ENCODE peak calls at places on chromosomes 5 and 9, in seven cellular contexts. K is BE2C, L is uterus, R is ovary, E is breast epithelium, J is pancreas, B is cardiac muscle cell. W is an unnamed sample. For H3K9me3, the result is how much of the 10 kb centered on the place peaks cover.

GRCh38 chr5:174491761-174492350 is 232.5 kb upstream of the MSX2 start:
- DNase-seq in K (no peak), L (no peak), R (no peak), E (no peak), J (no peak), B (no peak), W (no peak)

GRCh38 chr9:27371382-27371781 is 74.4 kb upstream of the EQTN start:
- DNase-seq in K (no peak), L (no peak), R (no peak), E (no peak), J (no peak), B (no peak), W (no peak)

GRCh38 chr5:107680099-107680498 is 9.4 kb upstream of the EFNA5 start:
- DNase-seq in K (no peak), L (no peak), R (no peak), E (no peak), J (no peak), B (no peak), W (no peak)

GRCh38 chr5:43193171-43193951 is 1.3 kb downstream of the NIM1K start:
- DNase-seq in K (peak), L (peak), R (no peak), E (no peak), J (no peak), B (peak), W (no peak)

GRCh38 chr9:120928015-120928719 is 1.6 kb upstream of the TRAF1 start:
- DNase-seq in K (no peak), L (peak), R (peak), E (no peak), J (peak), B (no peak), W (peak)

GRCh38 chr9:134190232-134191121 is 26.1 kb upstream of the RNU6ATAC start:
- DNase-seq in K (peak), L (no peak), R (peak), E (no peak), J (peak), B (no peak), W (peak)

GRCh38 chr5:32061236-32061635 is 112.9 kb downstream of the GOLPH3 start:
- DNase-seq in K (no peak), L (no peak), R (no peak), E (no peak), J (no peak), B (peak), W (no peak)

GRCh38 chr5:86909896-86910295 is 292.2 kb downstream of the COX7C start:
- DNase-seq in K (no peak), L (no peak), R (no peak), E (no peak), J (no peak), B (peak), W (no peak)

GRCh38 chr5:119037496-119038215 is 33.2 kb upstream of the DMXL1 start:
- DNase-seq in K (no peak), L (no peak), R (no peak), E (no peak), J (no peak), B (peak), W (no peak)

GRCh38 chr9:113446323-113446740 is 17.2 kb upstream of the RGS3 start:
- DNase-seq in K (no peak), L (no peak), R (no peak), E (no peak), J (no peak), B (peak), W (peak)

GRCh38 chr5:151408633-151409243 is 38.7 kb upstream of the SLC36A1 start:
- DNase-seq in K (no peak), L (no peak), R (no peak), E (no peak), J (no peak), B (no peak), W (no peak)

GRCh38 chr5:147668385-147668784 is 114.1 kb downstream of the JAKMIP2 start:
- DNase-seq in K (no peak), L (no peak), R (no peak), E (no peak), J (no peak), B (no peak), W (no peak)

GRCh38 chr5:160188151-160188967 is 40.9 kb upstream of the FABP6 start:
- DNase-seq in K (no peak), L (peak), R (peak), E (no peak), J (peak), B (peak), W (peak)

GRCh38 chr5:120630550-120630949 is 166.4 kb downstream of the PRR16 start:
- DNase-seq in K (no peak), L (no peak), R (no peak), E (no peak), J (no peak), B (no peak), W (no peak)

GRCh38 chr5:67051164-67051563 is 145.4 kb downstream of the CD180 start:
- DNase-seq in K (no peak), L (no peak), R (no peak), E (no peak), J (no peak), B (no peak), W (no peak)

GRCh38 chr9:116160676-116161571 is 7.3 kb downstream of the PAPPA start:
- DNase-seq in K (no peak), L (no peak), R (no peak), E (no peak), J (no peak), B (peak), W (peak)

GRCh38 chr5:140639093-140639821 is at the start of gene TMCO6:
- DNase-seq in K (peak), L (peak), R (peak), E (peak), J (peak), B (peak), W (peak)

GRCh38 chr5:159286420-159287035 is 23.4 kb downstream of the UBLCP1 start:
- DNase-seq in K (peak), L (no peak), R (no peak), E (no peak), J (no peak), B (peak), W (no peak)

GRCh38 chr5:16552666-16553343 is 64.0 kb downstream of the RETREG1 start:
- DNase-seq in K (peak), L (peak), R (peak), E (peak), J (peak), B (peak), W (peak)

GRCh38 chr5:174535691-174536090 is 188.7 kb upstream of the MSX2 start:
- DNase-seq in K (no peak), L (no peak), R (no peak), E (no peak), J (no peak), B (no peak), W (peak)

GRCh38 chr9:127388856-127389238 is 8.1 kb upstream of the SLC2A8 start:
- DNase-seq in K (no peak), L (no peak), R (no peak), E (no peak), J (no peak), B (no peak), W (no peak)

GRCh38 chr5:55481293-55481900 is 53.4 kb downstream of the PLPP1 start:
- DNase-seq in K (no peak), L (no peak), R (no peak), E (no peak), J (no peak), B (no peak), W (no peak)

GRCh38 chr5:94024101-94024500 is 282.7 kb upstream of the POU5F2 start:
- DNase-seq in K (no peak), L (no peak), R (no peak), E (no peak), J (no peak), B (peak), W (no peak)

GRCh38 chr5:126806-127205 is 34.8 kb downstream of the PLEKHG4B start:
- DNase-seq in K (no peak), L (no peak), R (no peak), E (no peak), J (no peak), B (no peak), W (no peak)
- H3K9me3 ChIP-seq in K (under half), L (under half), R (under half), E (under half), J (under half), B (under half), W (under half)

DNA sequence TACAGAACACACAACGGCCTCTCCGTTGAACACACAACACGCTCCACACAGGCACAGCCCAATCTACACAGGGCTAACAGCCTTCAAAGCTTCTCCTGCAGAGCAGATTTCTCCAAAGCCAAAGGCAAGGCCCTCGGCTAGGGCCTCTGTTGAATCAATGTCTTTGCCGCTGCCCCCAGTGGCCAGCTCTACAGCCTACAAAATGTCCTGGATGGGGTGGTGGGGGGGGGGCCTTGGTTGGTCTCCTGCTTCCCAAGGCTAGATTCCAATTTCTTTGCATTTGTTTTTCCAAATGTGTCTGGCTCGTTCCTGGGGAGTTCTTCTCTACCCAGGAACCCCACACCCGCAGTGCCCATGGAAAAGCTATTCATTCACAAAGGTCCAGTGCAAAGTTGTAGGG is 167.2 kb downstream of the PAX5 start:
- DNase-seq in K (no peak), L (no peak), R (no peak), E (no peak), J (no peak), B (no peak), W (peak)
- TF ChIP-seq CTCF in K (peak), L (no peak), R (no peak), E (no peak), J (no peak), B (no peak), W (peak)

DNA sequence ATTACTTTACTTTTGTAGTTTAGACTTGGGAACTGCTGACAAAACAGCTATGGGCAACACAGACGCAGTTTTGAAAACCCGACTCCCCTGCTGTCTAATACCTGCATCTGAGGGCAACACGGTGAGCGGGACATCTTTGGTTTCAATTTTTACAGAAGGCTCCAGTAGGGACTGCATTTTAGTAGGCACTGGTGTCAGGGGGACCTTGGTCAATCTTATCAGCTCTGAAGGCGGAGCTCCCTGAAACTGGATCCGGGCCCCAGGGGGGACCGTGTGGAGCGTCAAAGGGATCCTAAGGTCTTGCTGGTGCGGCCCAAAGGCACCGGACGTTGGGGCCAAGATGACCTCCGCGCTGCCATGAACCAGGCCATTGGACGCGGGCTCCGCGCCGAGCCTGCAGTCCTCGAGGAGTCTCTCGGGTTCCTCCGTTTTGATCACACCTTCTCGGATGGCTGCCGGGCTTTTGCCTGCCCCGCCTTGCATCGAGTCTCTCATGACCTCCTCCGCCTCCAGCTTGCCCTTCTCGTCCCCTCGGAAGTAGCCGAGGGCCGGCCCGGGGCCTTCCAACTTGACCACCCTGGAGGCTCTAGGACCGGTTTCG is 1.1 kb downstream of the SOX30 start:
- DNase-seq in K (no peak), L (no peak), R (no peak), E (no peak), J (no peak), B (no peak), W (no peak)
- H3K9me3 ChIP-seq in K (under half), L (under half), R (under half), E (under half), J (under half), B (under half), W (under half)

GRCh38 chr9:38067611-38067891 is 1.5 kb downstream of the SHB start:
- DNase-seq in K (no peak), L (no peak), R (no peak), E (no peak), J (peak), B (no peak), W (no peak)

GRCh38 chr9:38067892-38068615 is 973 bp downstream of the SHB start:
- DNase-seq in K (peak), L (no peak), R (peak), E (no peak), J (peak), B (no peak), W (peak)

GRCh38 chr9:38068866-38069628 is at the start of gene SHB:
- DNase-seq in K (peak), L (peak), R (peak), E (peak), J (peak), B (peak), W (peak)

GRCh38 chr9:38066907-38067610 is 2.0 kb downstream of the SHB start:
- DNase-seq in K (no peak), L (peak), R (peak), E (peak), J (peak), B (peak), W (peak)

GRCh38 chr9:38068616-38068865 is 486 bp downstream of the SHB start:
- DNase-seq in K (peak), L (peak), R (no peak), E (no peak), J (no peak), B (peak), W (peak)
- TF ChIP-seq CTCF in K (peak), L (peak), R (peak), E (no peak), J (no peak), B (peak), W (no peak)

GRCh38 chr5:177230660-177231059 is 72.9 kb downstream of the RAB24 start:
- DNase-seq in K (no peak), L (no peak), R (no peak), E (no peak), J (no peak), B (no peak), W (no peak)

GRCh38 chr5:177226882-177227281 is 76.6 kb downstream of the RAB24 start:
- DNase-seq in K (no peak), L (no peak), R (no peak), E (no peak), J (no peak), B (no peak), W (no peak)

GRCh38 chr5:177231479-177232250 is 71.9 kb downstream of the RAB24 start:
- DNase-seq in K (no peak), L (no peak), R (no peak), E (no peak), J (no peak), B (no peak), W (no peak)

GRCh38 chr5:177225798-177226197 is 77.7 kb downstream of the RAB24 start:
- DNase-seq in K (no peak), L (no peak), R (no peak), E (no peak), J (no peak), B (no peak), W (no peak)

GRCh38 chr5:177228751-177229150 is 74.8 kb downstream of the RAB24 start:
- DNase-seq in K (no peak), L (no peak), R (no peak), E (no peak), J (no peak), B (no peak), W (no peak)
- H3K9me3 ChIP-seq in K (under half), L (under half), R (under half), E (under half), J (under half), B (under half), W (under half)

DNA sequence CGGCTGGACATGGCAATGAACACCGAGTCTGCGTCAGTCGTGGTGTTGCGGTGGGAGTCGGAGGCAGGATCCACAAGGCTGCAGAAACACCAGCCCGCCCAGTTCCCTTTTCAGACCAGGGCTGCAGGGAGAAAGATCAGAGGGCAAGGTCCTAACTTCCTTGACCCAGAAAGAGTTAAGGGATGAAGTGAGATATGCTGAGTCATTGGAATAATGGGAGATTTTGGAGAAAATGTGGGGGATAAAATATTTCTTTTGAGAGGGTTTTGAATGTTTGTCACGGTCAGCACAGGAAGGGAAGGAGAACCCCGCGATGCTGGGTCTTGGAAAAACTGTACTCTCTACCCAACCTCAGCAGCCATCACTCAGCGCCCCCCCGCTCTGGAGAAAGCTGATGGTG is 416.0 kb downstream of the ICE1 start:
- DNase-seq in K (no peak), L (no peak), R (no peak), E (no peak), J (no peak), B (no peak), W (no peak)
- TF ChIP-seq CTCF in K (no peak), L (no peak), R (no peak), E (no peak), J (no peak), B (no peak), W (no peak)

W was measured in endodermal cell.